ENCODE peak calls at places on chromosomes 5 and 9, in eight cellular contexts. P, B, V, T, C, D, J and L are unnamed samples.

GRCh38 chr9:8733096-8733954 is 933.7 kb upstream of the DMAC1 start:
- DNase-seq in B (no peak), T (no peak), V (peak), J (peak), P (peak), C (peak), D (peak), L (no peak)

GRCh38 chr9:41229408-41230401 is 40.6 kb upstream of the ZNG1F start:
- DNase-seq in V (no peak), C (peak), D (no peak), P (no peak), J (peak), B (no peak), T (peak), L (peak)

GRCh38 chr9:12640021-12640587 is 53.1 kb upstream of the TYRP1 start:
- DNase-seq in T (peak), C (peak), P (peak), J (peak), B (peak), D (peak), V (no peak), L (peak)

GRCh38 chr9:76701441-76702031 is 62.7 kb upstream of the PCA3 start:
- DNase-seq in T (peak), B (no peak), J (peak), V (peak), P (no peak), D (peak), C (peak), L (no peak)

GRCh38 chr9:131264231-131264630 is 12.1 kb downstream of the FAM78A start:
- DNase-seq in C (no peak), D (no peak), V (no peak), J (no peak), B (no peak), P (no peak), T (no peak), L (no peak)

GRCh38 chr9:69619233-69619632 is 52.9 kb downstream of the APBA1 start:
- DNase-seq in T (no peak), J (no peak), C (no peak), D (no peak), V (no peak), P (no peak), B (no peak), L (no peak)

GRCh38 chr9:114284316-114285060 is 38.4 kb upstream of the ORM1 start:
- DNase-seq in J (no peak), T (no peak), P (no peak), B (no peak), V (no peak), C (no peak), D (no peak), L (no peak)

GRCh38 chr9:18906656-18907395 is 126.2 kb downstream of the SAXO1 start:
- DNase-seq in D (peak), J (peak), T (peak), P (peak), B (peak), V (no peak), C (peak), L (no peak)

GRCh38 chr5:150587830-150588494 is 52.5 kb upstream of the SYNPO start:
- DNase-seq in C (no peak), J (no peak), D (peak), B (peak), P (no peak), T (peak), V (no peak), L (no peak)

GRCh38 chr5:120624021-120624563 is 160.0 kb downstream of the PRR16 start:
- DNase-seq in T (peak), B (peak), P (no peak), C (peak), D (peak), V (no peak), J (no peak), L (no peak)

GRCh38 chr9:13351768-13352386 is 72.4 kb upstream of the MPDZ start:
- DNase-seq in T (peak), J (peak), D (peak), C (peak), B (peak), V (peak), P (peak), L (peak)

GRCh38 chr5:32383065-32383464 is 61.5 kb downstream of the ZFR start:
- DNase-seq in D (no peak), B (no peak), P (no peak), T (no peak), C (no peak), J (no peak), V (no peak), L (no peak)

GRCh38 chr9:80842976-80843506 is 846.3 kb downstream of the TLE1 start:
- DNase-seq in C (no peak), D (peak), P (no peak), V (no peak), J (no peak), B (no peak), T (no peak), L (no peak)

GRCh38 chr5:92554447-92555085 is 1026.5 kb downstream of the NR2F1-AS1 start:
- DNase-seq in T (no peak), J (no peak), C (peak), V (no peak), P (no peak), D (no peak), B (no peak), L (no peak)

GRCh38 chr5:134527961-134528424 is 2.5 kb downstream of the JADE2 start:
- DNase-seq in J (no peak), T (no peak), B (no peak), V (peak), C (no peak), P (no peak), D (no peak), L (no peak)

GRCh38 chr9:112925058-112925641 is 34.5 kb upstream of the SLC46A2 start:
- DNase-seq in D (peak), V (no peak), B (peak), T (peak), C (peak), J (peak), P (no peak), L (no peak)

GRCh38 chr9:136045595-136046554 is 49.2 kb downstream of the NACC2 start:
- DNase-seq in V (no peak), D (no peak), C (peak), B (peak), T (no peak), P (no peak), J (no peak), L (no peak)

GRCh38 chr5:95986001-95986400 is 24.4 kb upstream of the ELL2 start:
- DNase-seq in V (no peak), P (no peak), B (peak), C (no peak), T (no peak), D (no peak), J (no peak), L (no peak)

GRCh38 chr5:99706160-99706559 is 777.4 kb upstream of the CHD1 start:
- DNase-seq in T (no peak), C (no peak), J (no peak), D (no peak), V (no peak), P (no peak), B (no peak), L (no peak)

GRCh38 chr9:97845130-97845529 is 7.9 kb upstream of the FOXE1 start:
- DNase-seq in D (peak), B (peak), V (no peak), T (peak), C (peak), P (peak), J (no peak), L (no peak)

GRCh38 chr5:34655354-34655991 is 655 bp upstream of the RAI14 start:
- DNase-seq in B (peak), D (peak), P (peak), C (peak), J (peak), V (peak), T (peak), L (peak)

GRCh38 chr9:19940808-19941207 is 152.0 kb upstream of the SLC24A2 start:
- DNase-seq in P (no peak), D (no peak), C (no peak), B (no peak), V (no peak), J (peak), T (peak), L (no peak)

GRCh38 chr5:68299105-68299504 is 83.5 kb downstream of the PIK3R1 start:
- DNase-seq in J (no peak), C (no peak), T (no peak), B (no peak), P (no peak), V (no peak), D (no peak), L (no peak)